ENCODE peak calls at places on chromosomes 4 and X, in four cellular contexts. W is K562, I is WTC11, U is GM12878. G is an unnamed sample.

GRCh38 chr4:177391287-177391686 is 51.0 kb downstream of the AGA start:
- DNase-seq in W (no peak), I (no peak), U (no peak), G (no peak)

GRCh38 chr4:107999932-108000539 is 10.3 kb downstream of the HADH start:
- DNase-seq in W (no peak), I (no peak), U (no peak), G (no peak)

GRCh38 chr4:78654809-78655208 is 103.2 kb downstream of the ANXA3 start:
- DNase-seq in W (no peak), I (no peak), U (no peak), G (no peak)

GRCh38 chr4:159075531-159075932 is 27.3 kb upstream of the RAPGEF2 start:
- DNase-seq in W (no peak), I (no peak), U (no peak), G (no peak)

GRCh38 chr4:27490315-27490714 is 629.7 kb downstream of the STIM2 start:
- DNase-seq in W (no peak), I (no peak), U (no peak), G (no peak)

GRCh38 chrX:19677121-19677520 is 161.8 kb upstream of the MAP3K15 start:
- DNase-seq in W (no peak), I (no peak), U (no peak), G (no peak)

GRCh38 chr4:141346144-141346543 is 125.4 kb downstream of the ZNF330 start:
- DNase-seq in W (peak), I (no peak), U (no peak), G (peak)

GRCh38 chr4:185020293-185020808 is 2.1 kb downstream of the HELT start:
- DNase-seq in W (no peak), I (peak), U (no peak), G (peak)

GRCh38 chr4:146591986-146592385 is 46.7 kb upstream of the POU4F2 start:
- DNase-seq in W (no peak), I (no peak), U (no peak), G (no peak)

GRCh38 chr4:146522862-146523205 is 1.1 kb upstream of the SLC10A7 start:
- DNase-seq in W (peak), I (no peak), U (no peak), G (no peak)

GRCh38 chr4:145278341-145279121 is 98.1 kb upstream of the OTUD4 start:
- DNase-seq in W (peak), I (no peak), U (no peak), G (no peak)

GRCh38 chrX:111375747-111376146 is 36.2 kb downstream of the DCX start:
- DNase-seq in W (no peak), I (no peak), U (no peak), G (no peak)

GRCh38 chr4:150579591-150580234 is 2.2 kb upstream of the MAB21L2 start:
- DNase-seq in W (no peak), I (peak), U (no peak), G (peak)

GRCh38 chr4:151563194-151563593 is 154.2 kb downstream of the FHIP1A start:
- DNase-seq in W (no peak), I (no peak), U (no peak), G (no peak)

GRCh38 chrX:37291924-37292323 is 57.2 kb upstream of the PRRG1 start:
- DNase-seq in W (no peak), I (no peak), U (no peak), G (no peak)

GRCh38 chr4:92516450-92516849 is 212.7 kb downstream of the GRID2 start:
- DNase-seq in W (no peak), I (no peak), U (no peak), G (no peak)

GRCh38 chr4:73964862-73965611 is 16.8 kb downstream of the PF4 start:
- DNase-seq in W (peak), I (peak), U (no peak), G (no peak)

GRCh38 chrX:155027509-155028066 is 944 bp downstream of the FUNDC2 start:
- DNase-seq in W (peak), I (no peak), U (no peak), G (no peak)

GRCh38 chrX:118717703-118718391 is 9.6 kb upstream of the IL13RA1 start:
- DNase-seq in W (no peak), I (no peak), U (no peak), G (no peak)

GRCh38 chrX:19886888-19887531 is 390 bp downstream of the SH3KBP1 start:
- DNase-seq in W (peak), I (peak), U (no peak), G (peak)

GRCh38 chr4:159012381-159012780 is 90.5 kb upstream of the RAPGEF2 start:
- DNase-seq in W (no peak), I (no peak), U (no peak), G (no peak)

GRCh38 chr4:76589402-76589801 is 154.4 kb downstream of the SHROOM3 start:
- DNase-seq in W (no peak), I (no peak), U (no peak), G (no peak)

GRCh38 chr4:123162859-123163258 is 233.7 kb upstream of the SPRY1 start:
- DNase-seq in W (no peak), I (no peak), U (no peak), G (no peak)

GRCh38 chr4:1285790-1286553 is 3.7 kb upstream of the MAEA start:
- DNase-seq in W (peak), I (peak), U (no peak), G (no peak)

GRCh38 chr4:140969296-140969695 is 164.0 kb downstream of the RNF150 start:
- DNase-seq in W (no peak), I (no peak), U (no peak), G (no peak)

GRCh38 chr4:39713691-39714090 is 15.8 kb downstream of the UBE2K start:
- DNase-seq in W (no peak), I (no peak), U (no peak), G (peak)

DNA sequence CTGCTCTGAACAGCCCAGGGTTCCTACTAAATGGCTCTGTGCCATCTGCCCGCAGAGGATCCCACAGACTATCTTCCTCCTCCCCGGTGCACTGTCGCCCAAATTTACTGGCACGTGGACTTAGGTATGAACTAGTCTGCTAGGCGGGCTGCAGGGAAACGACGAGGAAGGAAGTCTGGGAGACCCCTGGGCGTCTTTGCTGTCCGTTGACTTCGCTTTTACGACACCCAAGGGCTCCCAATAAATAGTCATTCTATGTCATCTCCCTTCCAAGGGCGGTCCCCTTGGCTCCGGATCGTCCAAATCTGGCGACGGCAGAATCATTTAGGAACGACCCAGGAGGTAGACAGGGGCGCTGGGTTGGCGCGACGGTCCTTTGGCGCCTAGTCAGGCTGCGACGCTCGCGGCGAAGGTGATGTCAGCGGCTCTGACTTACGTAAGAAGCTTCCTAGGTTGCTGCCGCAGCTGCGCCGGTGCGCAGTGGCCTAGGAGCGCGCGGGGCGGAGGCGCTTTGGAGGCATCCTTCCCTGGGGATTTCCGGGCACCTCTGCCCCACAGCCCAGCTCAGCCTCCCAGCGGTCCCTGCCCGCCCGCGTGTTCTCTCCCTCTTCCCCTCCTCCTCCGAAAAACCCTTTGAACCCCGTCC is 2.2 kb downstream of the NHS start:
- DNase-seq in W (no peak), I (peak), U (no peak), G (peak)
- TF ChIP-seq USF1 in W (no peak), I (no peak), U (no peak), G (no peak)

GRCh38 chr4:53640576-53641459 is 49.5 kb upstream of the LNX1 start:
- DNase-seq in W (no peak), I (no peak), U (peak), G (no peak)

GRCh38 chr4:53647547-53647946 is 56.3 kb upstream of the LNX1 start:
- DNase-seq in W (no peak), I (no peak), U (no peak), G (no peak)

GRCh38 chr4:53645108-53645507 is 53.8 kb upstream of the LNX1 start:
- DNase-seq in W (no peak), I (no peak), U (no peak), G (no peak)

GRCh38 chr4:53646792-53647191 is 55.5 kb upstream of the LNX1 start:
- DNase-seq in W (no peak), I (no peak), U (no peak), G (no peak)

GRCh38 chr4:53644607-53645006 is 53.3 kb upstream of the LNX1 start:
- DNase-seq in W (no peak), I (no peak), U (no peak), G (no peak)
- TF ChIP-seq USF1 in W (no peak), I (no peak), U (no peak), G (no peak)

GRCh38 chr4:2583092-2583491 is 46.6 kb downstream of the FAM193A start:
- DNase-seq in W (no peak), I (no peak), U (no peak), G (no peak)
- TF ChIP-seq USF1 in W (no peak), I (no peak), U (no peak), G (no peak)

GRCh38 chrX:9533611-9534010 is 68.8 kb downstream of the TBL1X start:
- DNase-seq in W (no peak), I (no peak), U (no peak), G (no peak)
- TF ChIP-seq USF1 in W (no peak), I (no peak), U (no peak), G (no peak)

DNA sequence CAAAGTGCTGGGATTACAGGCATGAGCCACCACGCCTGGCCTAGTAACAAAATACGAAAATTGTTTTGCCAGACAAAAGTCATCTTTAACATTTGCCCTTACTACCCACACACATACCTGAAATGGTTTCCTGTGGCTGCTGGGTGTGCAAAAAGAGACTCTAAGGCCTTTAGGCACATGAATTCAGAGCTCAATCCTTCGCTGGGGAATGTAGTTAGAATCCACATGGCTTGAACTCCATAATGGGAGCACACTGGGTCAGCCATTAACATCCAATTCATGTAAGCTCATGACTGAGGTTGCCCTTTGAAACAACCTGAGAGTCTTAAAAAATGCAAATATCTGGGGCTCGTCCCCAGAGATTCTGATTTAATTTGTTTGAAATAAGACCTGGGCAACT is 87.8 kb downstream of the HPGD start:
- DNase-seq in W (no peak), I (no peak), U (no peak), G (no peak)
- TF ChIP-seq USF1 in W (no peak), I (no peak), U (no peak), G (no peak)

GRCh38 chr4:96354036-96354712 is 514.3 kb downstream of the PDHA2 start:
- DNase-seq in W (no peak), I (no peak), U (no peak), G (no peak)

GRCh38 chr4:96355414-96355813 is 515.5 kb downstream of the PDHA2 start:
- DNase-seq in W (no peak), I (no peak), U (no peak), G (no peak)

GRCh38 chr4:96356591-96357360 is 516.9 kb downstream of the PDHA2 start:
- DNase-seq in W (no peak), I (no peak), U (no peak), G (no peak)

GRCh38 chr4:96347582-96347981 is 507.7 kb downstream of the PDHA2 start:
- DNase-seq in W (no peak), I (no peak), U (no peak), G (no peak)

GRCh38 chr4:96352051-96352517 is 512.2 kb downstream of the PDHA2 start:
- DNase-seq in W (peak), I (peak), U (no peak), G (peak)
- TF ChIP-seq USF1 in W (no peak), I (no peak), U (no peak), G (no peak)